ENCODE peak calls at places on chromosome 19, in six cellular contexts. A is T-helper 17 cell; I is NCI-H460; W is HepG2; P is neural progenitor cell; X is activated CD8-positive, alpha-beta memory T cell treated with anti-CD3 and anti-CD28 coated beads for 1 hour. K is an unnamed sample.

GRCh38 chr19:246551-246950 is 44.7 kb downstream of the PLPP2 start:
- DNase-seq in A (no peak), I (no peak), W (no peak), P (no peak), X (no peak), K (no peak)

GRCh38 chr19:7772752-7773291 is 9.8 kb downstream of the CLEC4M start:
- DNase-seq in A (no peak), I (peak), W (no peak), P (no peak), X (no peak), K (no peak)

GRCh38 chr19:6709549-6709948 is 10.9 kb downstream of the C3 start:
- DNase-seq in A (no peak), I (no peak), W (no peak), P (no peak), X (no peak), K (no peak)

GRCh38 chr19:47210689-47211316 is 20.2 kb downstream of the BBC3 start:
- DNase-seq in A (peak), I (peak), W (peak), P (peak), X (peak), K (peak)

GRCh38 chr19:6250024-6250605 is 29.7 kb downstream of the MLLT1 start:
- DNase-seq in A (no peak), I (no peak), W (no peak), P (no peak), X (no peak), K (no peak)

GRCh38 chr19:19737559-19738332 is 4.8 kb upstream of the ZNF14 start:
- DNase-seq in A (no peak), I (no peak), W (no peak), P (no peak), X (no peak), K (no peak)

GRCh38 chr19:8120636-8121480 is 28.5 kb downstream of the FBN3 start:
- DNase-seq in A (no peak), I (no peak), W (no peak), P (no peak), X (no peak), K (no peak)

GRCh38 chr19:56108447-56109195 is 12.5 kb downstream of the ZNF787 start:
- DNase-seq in A (no peak), I (no peak), W (no peak), P (no peak), X (no peak), K (no peak)

GRCh38 chr19:53812335-53812734 is 11.8 kb downstream of the NLRP12 start:
- DNase-seq in A (no peak), I (no peak), W (no peak), P (peak), X (no peak), K (no peak)

GRCh38 chr19:21947775-21948174 is 63.0 kb downstream of the ZNF208 start:
- DNase-seq in A (no peak), I (no peak), W (no peak), P (no peak), X (no peak), K (no peak)

GRCh38 chr19:6802336-6803035 is 30.0 kb downstream of the VAV1 start:
- DNase-seq in A (peak), I (peak), W (no peak), P (peak), X (peak), K (no peak)

GRCh38 chr19:45423589-45424190 is at the start of gene ERCC1:
- DNase-seq in A (peak), I (peak), W (peak), P (peak), X (no peak), K (peak)

GRCh38 chr19:10565028-10565566 is 713 bp downstream of the KRI1 start:
- DNase-seq in A (peak), I (no peak), W (no peak), P (peak), X (no peak), K (peak)

K was measured in Calu3.